ENCODE peak calls at places on chromosomes 6 and 20, in ten cellular contexts. D is GM23248, C is tibial artery, U is pancreas, W is transverse colon, I is dorsolateral prefrontal cortex, Q is neural progenitor cell, H is HCT116, X is heart right ventricle, V is Panc1. R is an unnamed sample.

GRCh38 chr6:152428126-152428525 is 209.0 kb downstream of the SYNE1 start:
- DNase-seq in D (no peak), C (no peak), U (no peak), W (no peak), I (no peak), Q (peak; percentile 37), H (peak; percentile 4), X (no peak), V (no peak), R (no peak)

GRCh38 chr20:33284937-33285336 is 1.9 kb downstream of the BPIFB1 start:
- DNase-seq in D (no peak), C (no peak), U (no peak), W (no peak), I (no peak), Q (no peak), H (no peak), X (no peak), V (no peak), R (no peak)

GRCh38 chr20:57445298-57445697 is 54.1 kb downstream of the RBM38 start:
- DNase-seq in D (peak; percentile 94), C (peak; percentile 91), U (no peak), W (peak; percentile 50), I (no peak), Q (no peak), H (no peak), X (peak; percentile 81), V (no peak), R (no peak)

GRCh38 chr6:169957351-169957963 is 206.0 kb downstream of the ERMARD start:
- DNase-seq in D (no peak), C (peak; percentile 49), U (no peak), W (peak; percentile 5), I (peak; percentile 29), Q (no peak), H (no peak), X (no peak), V (no peak), R (no peak)

GRCh38 chr20:36601546-36601945 is 4.0 kb upstream of the RAB5IF start:
- DNase-seq in D (no peak), C (no peak), U (no peak), W (no peak), I (no peak), Q (no peak), H (no peak), X (no peak), V (no peak), R (no peak)

GRCh38 chr6:106146852-106147351 is 60.8 kb downstream of the PRDM1 start:
- DNase-seq in D (peak; percentile 68), C (no peak), U (no peak), W (no peak), I (no peak), Q (no peak), H (no peak), X (no peak), V (no peak), R (no peak)

GRCh38 chr20:63029358-63030121 is 22.8 kb upstream of the BHLHE23 start:
- DNase-seq in D (no peak), C (no peak), U (no peak), W (no peak), I (no peak), Q (peak; percentile 65), H (no peak), X (no peak), V (no peak), R (no peak)

GRCh38 chr20:37267684-37268313 is 6.2 kb upstream of the GHRH start:
- DNase-seq in D (no peak), C (no peak), U (no peak), W (no peak), I (no peak), Q (peak; percentile 72), H (no peak), X (no peak), V (no peak), R (no peak)

GRCh38 chr6:104705095-104705707 is 154.5 kb downstream of the HACE1 start:
- DNase-seq in D (peak; percentile 57), C (no peak), U (no peak), W (peak; percentile 14), I (no peak), Q (no peak), H (no peak), X (peak; percentile 15), V (peak; percentile 10), R (peak; percentile 68)

GRCh38 chr6:89087881-89088280 is 7.3 kb downstream of the PNRC1 start:
- DNase-seq in D (no peak), C (no peak), U (no peak), W (no peak), I (no peak), Q (no peak), H (no peak), X (no peak), V (no peak), R (no peak)

GRCh38 chr6:74182992-74183391 is 487.0 kb downstream of the CD109 start:
- DNase-seq in D (peak; percentile 43), C (no peak), U (peak; percentile 46), W (no peak), I (peak; percentile 41), Q (no peak), H (no peak), X (no peak), V (no peak), R (no peak)

GRCh38 chr20:4053516-4053919 is 38.2 kb upstream of the RNF24 start:
- DNase-seq in D (peak; percentile 82), C (no peak), U (no peak), W (no peak), I (no peak), Q (no peak), H (no peak), X (no peak), V (no peak), R (no peak)

GRCh38 chr6:147022041-147022440 is 182.2 kb upstream of the STXBP5 start:
- DNase-seq in D (peak; percentile 11), C (no peak), U (no peak), W (no peak), I (no peak), Q (no peak), H (no peak), X (no peak), V (no peak), R (peak; percentile 22)

GRCh38 chr20:47703748-47704147 is 81.5 kb downstream of the SULF2 start:
- DNase-seq in D (no peak), C (no peak), U (no peak), W (no peak), I (no peak), Q (no peak), H (no peak), X (no peak), V (no peak), R (no peak)

GRCh38 chr20:20083796-20084195 is 31.5 kb downstream of the CFAP61 start:
- DNase-seq in D (peak; percentile 55), C (no peak), U (no peak), W (no peak), I (no peak), Q (peak; percentile 58), H (peak; percentile 19), X (no peak), V (peak; percentile 18), R (no peak)

GRCh38 chr6:19478992-19479391 is 358.2 kb upstream of the ID4 start:
- DNase-seq in D (peak; percentile 78), C (no peak), U (no peak), W (no peak), I (no peak), Q (no peak), H (no peak), X (no peak), V (no peak), R (no peak)

GRCh38 chr6:158506577-158506976 is 53.3 kb upstream of the TMEM181 start:
- DNase-seq in D (peak; percentile 4), C (no peak), U (no peak), W (no peak), I (no peak), Q (peak; percentile 81), H (no peak), X (no peak), V (no peak), R (no peak)

GRCh38 chr6:170423814-170424633 is 117.5 kb downstream of the FAM120B start:
- DNase-seq in D (no peak), C (no peak), U (no peak), W (no peak), I (no peak), Q (no peak), H (no peak), X (no peak), V (no peak), R (no peak)

DNA sequence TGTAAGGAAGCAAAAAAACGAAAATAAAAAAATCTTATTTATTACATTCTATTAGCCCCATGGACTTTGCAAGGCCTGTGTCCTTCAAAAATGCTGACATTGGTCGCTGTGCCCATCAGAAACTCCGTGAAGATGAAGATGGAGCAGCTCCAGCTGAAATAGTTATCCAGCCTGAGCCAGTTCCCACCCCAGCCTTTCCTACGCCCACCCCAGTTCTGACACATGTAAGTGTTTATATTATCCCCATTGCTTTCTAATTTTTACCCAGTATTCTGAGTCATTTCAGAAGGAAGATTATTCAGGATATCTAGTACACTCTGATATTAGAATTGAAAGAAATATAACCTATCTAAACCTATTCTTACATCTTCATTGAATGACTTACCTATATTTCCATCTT is 217.7 kb downstream of the ARHGAP18 start:
- DNase-seq in D (peak; percentile 48), C (no peak), U (no peak), W (no peak), I (no peak), Q (no peak), H (no peak), X (no peak), V (no peak), R (no peak)
- H3K27ac ChIP-seq in D (peak overlapping the region; percentile 100), C (no peak overlapping the region), U (no peak overlapping the region), W (no peak overlapping the region), I (no peak overlapping the region), Q (no peak overlapping the region), H (peak overlapping the region; percentile 100), X (no peak overlapping the region), V (no peak overlapping the region), R (peak overlapping the region; percentile 100)

GRCh38 chr20:17822540-17823155 is 122.9 kb downstream of the BANF2 start:
- DNase-seq in D (no peak), C (peak; percentile 32), U (no peak), W (no peak), I (no peak), Q (no peak), H (no peak), X (no peak), V (no peak), R (no peak)
- H3K27ac ChIP-seq in D (no peak overlapping the region), C (no peak overlapping the region), U (peak overlapping the region; percentile 73), W (peak overlapping the region; percentile 83), I (no peak overlapping the region), Q (no peak overlapping the region), H (no peak overlapping the region), X (no peak overlapping the region), V (no peak overlapping the region), R (no peak overlapping the region)

GRCh38 chr6:28978137-28978491 is 27.0 kb downstream of the ZNF311 start:
- DNase-seq in D (no peak), C (no peak), U (no peak), W (no peak), I (no peak), Q (no peak), H (no peak), X (no peak), V (no peak), R (no peak)
- H3K27ac ChIP-seq in D (peak overlapping the region; percentile 54), C (no peak overlapping the region), U (no peak overlapping the region), W (no peak overlapping the region), I (no peak overlapping the region), Q (no peak overlapping the region), H (no peak overlapping the region), X (no peak overlapping the region), V (peak overlapping the region; percentile 97), R (peak overlapping the region; percentile 67)

DNA sequence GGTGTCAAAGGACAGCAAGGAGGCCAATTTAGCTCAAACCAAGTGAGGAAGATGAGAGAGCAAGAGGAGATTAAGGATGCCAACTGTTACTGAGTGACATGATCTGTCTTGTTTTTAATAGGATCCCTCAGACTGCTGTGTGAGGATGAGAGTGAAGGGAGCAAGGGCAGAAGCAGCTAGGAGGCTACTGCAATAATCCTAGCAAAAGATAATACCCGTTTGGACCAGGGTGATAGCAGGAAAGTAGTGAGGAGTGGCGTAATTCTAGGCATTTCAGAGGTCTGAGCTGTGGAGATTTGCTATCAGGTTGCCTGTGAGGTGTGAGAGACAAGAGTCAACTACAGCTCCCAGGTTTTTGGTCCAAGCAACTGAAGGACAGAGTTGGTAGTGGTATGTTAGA is 14.7 kb downstream of the UBE2V1 start:
- DNase-seq in D (no peak), C (no peak), U (no peak), W (no peak), I (no peak), Q (no peak), H (no peak), X (no peak), V (no peak), R (no peak)
- H3K27ac ChIP-seq in D (no peak overlapping the region), C (no peak overlapping the region), U (no peak overlapping the region), W (no peak overlapping the region), I (no peak overlapping the region), Q (no peak overlapping the region), H (no peak overlapping the region), X (no peak overlapping the region), V (no peak overlapping the region), R (peak overlapping the region; percentile 44)